ENCODE peak calls at places on chromosomes 3 and 15, in five cellular contexts. T is adrenal gland, C is fibroblast of pulmonary artery, Z is PC-3, K is NB4. U is an unnamed sample.

GRCh38 chr3:52487050-52487787 is 7.9 kb upstream of the STAB1 start:
- DNase-seq in T (no peak), C (no peak), Z (no peak), K (no peak), U (no peak)

GRCh38 chr3:11610044-11610671 is 33.6 kb downstream of the VGLL4 start:
- DNase-seq in T (no peak), C (peak), Z (no peak), K (no peak), U (peak)

GRCh38 chr3:70072180-70072579 is 72.6 kb downstream of the SAMMSON start:
- DNase-seq in T (no peak), C (no peak), Z (no peak), K (no peak), U (no peak)

GRCh38 chr15:30030350-30030749 is 52.4 kb upstream of the GOLGA8J start:
- DNase-seq in T (no peak), C (peak), Z (peak), K (no peak), U (peak)

GRCh38 chr15:61702224-61703120 is 357.8 kb downstream of the VPS13C start:
- DNase-seq in T (no peak), C (no peak), Z (peak), K (no peak), U (no peak)

GRCh38 chr15:78930577-78931388 is 14.1 kb downstream of the CTSH start:
- DNase-seq in T (peak), C (peak), Z (peak), K (no peak), U (peak)

GRCh38 chr3:197226179-197226578 is 72.2 kb downstream of the DLG1 start:
- DNase-seq in T (no peak), C (no peak), Z (no peak), K (no peak), U (no peak)

GRCh38 chr3:97692406-97692805 is 72.2 kb upstream of the ARL6 start:
- DNase-seq in T (no peak), C (no peak), Z (no peak), K (no peak), U (no peak)

GRCh38 chr15:59825926-59826325 is 136.8 kb upstream of the BNIP2 start:
- DNase-seq in T (no peak), C (no peak), Z (peak), K (no peak), U (no peak)

GRCh38 chr15:49721091-49721490 is 100.2 kb downstream of the DTWD1 start:
- DNase-seq in T (no peak), C (no peak), Z (no peak), K (no peak), U (no peak)

GRCh38 chr3:134600166-134600670 is 50.6 kb downstream of the KY start:
- DNase-seq in T (no peak), C (peak), Z (peak), K (no peak), U (peak)

GRCh38 chr3:132180337-132180791 is 136.8 kb upstream of the ACP3 start:
- DNase-seq in T (no peak), C (peak), Z (peak), K (peak), U (peak)

GRCh38 chr15:41904487-41905359 is 10.9 kb upstream of the SPTBN5 start:
- DNase-seq in T (peak), C (peak), Z (peak), K (peak), U (peak)

GRCh38 chr15:38685686-38686339 is 121.2 kb upstream of the RASGRP1 start:
- DNase-seq in T (no peak), C (no peak), Z (no peak), K (no peak), U (no peak)

GRCh38 chr15:60520041-60520824 is 41.3 kb upstream of the ICE2 start:
- DNase-seq in T (no peak), C (no peak), Z (peak), K (no peak), U (peak)

GRCh38 chr15:65431731-65432130 is 9.0 kb upstream of the IGDCC4 start:
- DNase-seq in T (peak), C (no peak), Z (no peak), K (no peak), U (no peak)

GRCh38 chr15:73440571-73440970 is 2.4 kb upstream of the REC114 start:
- DNase-seq in T (no peak), C (no peak), Z (no peak), K (no peak), U (no peak)

GRCh38 chr3:12752803-12753202 is 6.3 kb downstream of the TMEM40 start:
- DNase-seq in T (no peak), C (no peak), Z (peak), K (no peak), U (no peak)

GRCh38 chr15:74308643-74308945 is 58.9 kb downstream of the CYP11A1 start:
- DNase-seq in T (no peak), C (no peak), Z (no peak), K (no peak), U (no peak)

GRCh38 chr15:40069178-40070165 is 30.5 kb upstream of the SRP14 start:
- DNase-seq in T (peak), C (peak), Z (peak), K (peak), U (peak)

GRCh38 chr15:50390549-50391264 is 33.5 kb upstream of the USP8 start:
- DNase-seq in T (no peak), C (no peak), Z (no peak), K (peak), U (no peak)

GRCh38 chr3:115550285-115550741 is 73.0 kb upstream of the GAP43 start:
- DNase-seq in T (no peak), C (no peak), Z (no peak), K (no peak), U (no peak)

GRCh38 chr3:184594386-184595035 is 32.9 kb downstream of the EPHB3 start:
- DNase-seq in T (no peak), C (no peak), Z (no peak), K (no peak), U (no peak)

GRCh38 chr3:121529308-121529707 is 16.5 kb downstream of the POLQ start:
- DNase-seq in T (no peak), C (peak), Z (peak), K (peak), U (peak)
- TF ChIP-seq CTCF in T (no peak), C (peak), Z (peak), K (no peak), U (peak)

DNA sequence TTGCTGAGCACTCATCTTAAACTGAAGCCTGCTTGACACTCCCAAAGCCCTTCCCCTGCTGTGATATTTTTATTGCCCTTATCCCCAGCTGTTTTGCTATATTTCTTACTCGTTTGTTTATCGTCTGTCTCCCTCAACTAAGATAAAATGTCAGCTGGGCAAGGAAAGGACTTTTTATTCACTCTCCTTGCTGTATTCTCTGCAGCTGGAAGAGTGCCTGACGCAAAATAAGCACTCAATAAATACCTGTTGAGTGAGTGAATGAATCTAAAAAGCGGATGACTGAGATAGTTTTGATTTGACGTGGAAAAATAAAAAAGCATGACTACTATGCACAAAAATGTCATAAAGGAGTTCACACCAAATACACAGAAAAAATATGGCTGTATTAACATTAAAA is 84.8 kb upstream of the POMGNT2 start:
- DNase-seq in T (no peak), C (peak), Z (peak), K (no peak), U (peak)
- H3K4me3 ChIP-seq in T (no peak), C (no peak), Z (peak), K (no peak), U (no peak)

GRCh38 chr15:96353931-96354730 is 23.6 kb downstream of the NR2F2 start:
- DNase-seq in T (no peak), C (peak), Z (peak), K (peak), U (peak)
- TF ChIP-seq CTCF in T (no peak), C (peak), Z (no peak), K (no peak), U (peak)

GRCh38 chr3:149906036-149906435 is 64.7 kb downstream of the PFN2 start:
- DNase-seq in T (no peak), C (no peak), Z (no peak), K (no peak), U (no peak)
- H3K4me3 ChIP-seq in T (no peak), C (no peak), Z (no peak), K (no peak), U (no peak)

U was measured in cardiac fibroblast.